ENCODE peak calls at places on chromosome 3, in five cellular contexts. One of them, this sample, is unnamed.
A peak's percentile ranks its signal among the peaks of the same experiment; 100 is the strongest.

GRCh38 chr3:127065561-127066270 is 82.8 kb downstream of the PLXNA1 start:
- DNase-seq in brain microvascular endothelial cell: no peak
- DNase-seq in fibroblast of the aortic adventitia: peak; percentile 12
- DNase-seq in AG04450: no peak
- DNase-seq in A549: no peak
- DNase-seq in this sample: no peak

GRCh38 chr3:48826451-48826850 is 21.2 kb downstream of the PRKAR2A start:
- DNase-seq in brain microvascular endothelial cell: peak; percentile 96
- DNase-seq in fibroblast of the aortic adventitia: peak; percentile 97
- DNase-seq in AG04450: peak; percentile 69
- DNase-seq in A549: no peak
- DNase-seq in this sample: peak; percentile 45

GRCh38 chr3:141796436-141797166 is 33.4 kb downstream of the GRK7 start:
- DNase-seq in brain microvascular endothelial cell: no peak
- DNase-seq in fibroblast of the aortic adventitia: peak; percentile 34
- DNase-seq in AG04450: no peak
- DNase-seq in A549: no peak
- DNase-seq in this sample: no peak

GRCh38 chr3:191136347-191136746 is 62.7 kb upstream of the OSTN start:
- DNase-seq in brain microvascular endothelial cell: peak; percentile 46
- DNase-seq in fibroblast of the aortic adventitia: peak; percentile 39
- DNase-seq in AG04450: no peak
- DNase-seq in A549: peak; percentile 8
- DNase-seq in this sample: no peak

GRCh38 chr3:152779649-152780048 is 55.3 kb upstream of the P2RY1 start:
- DNase-seq in brain microvascular endothelial cell: peak; percentile 2
- DNase-seq in fibroblast of the aortic adventitia: peak; percentile 57
- DNase-seq in AG04450: no peak
- DNase-seq in A549: no peak
- DNase-seq in this sample: no peak

GRCh38 chr3:184022323-184022722 is 4.6 kb upstream of the ABCC5 start:
- DNase-seq in brain microvascular endothelial cell: no peak
- DNase-seq in fibroblast of the aortic adventitia: no peak
- DNase-seq in AG04450: no peak
- DNase-seq in A549: no peak
- DNase-seq in this sample: no peak

GRCh38 chr3:72270072-72270611 is 485.2 kb upstream of the PROK2 start:
- DNase-seq in brain microvascular endothelial cell: peak; percentile 95
- DNase-seq in fibroblast of the aortic adventitia: peak; percentile 97
- DNase-seq in AG04450: peak; percentile 77
- DNase-seq in A549: peak; percentile 67
- DNase-seq in this sample: peak; percentile 83

GRCh38 chr3:30516238-30516637 is 90.2 kb upstream of the TGFBR2 start:
- DNase-seq in brain microvascular endothelial cell: no peak
- DNase-seq in fibroblast of the aortic adventitia: peak; percentile 80
- DNase-seq in AG04450: no peak
- DNase-seq in A549: no peak
- DNase-seq in this sample: no peak

GRCh38 chr3:186318135-186318534 is 43.9 kb downstream of the DGKG start:
- DNase-seq in brain microvascular endothelial cell: peak; percentile 7
- DNase-seq in fibroblast of the aortic adventitia: peak; percentile 10
- DNase-seq in AG04450: no peak
- DNase-seq in A549: no peak
- DNase-seq in this sample: no peak

GRCh38 chr3:164918915-164919314 is 159.4 kb downstream of the SI start:
- DNase-seq in brain microvascular endothelial cell: no peak
- DNase-seq in fibroblast of the aortic adventitia: no peak
- DNase-seq in AG04450: no peak
- DNase-seq in A549: no peak
- DNase-seq in this sample: no peak

GRCh38 chr3:116388867-116389385 is 56.4 kb downstream of the LSAMP start:
- DNase-seq in brain microvascular endothelial cell: no peak
- DNase-seq in fibroblast of the aortic adventitia: no peak
- DNase-seq in AG04450: no peak
- DNase-seq in A549: no peak
- DNase-seq in this sample: no peak

GRCh38 chr3:121545049-121545563 is 682 bp downstream of the POLQ start:
- DNase-seq in brain microvascular endothelial cell: peak; percentile 3
- DNase-seq in fibroblast of the aortic adventitia: no peak
- DNase-seq in AG04450: no peak
- DNase-seq in A549: no peak
- DNase-seq in this sample: no peak

GRCh38 chr3:70433091-70433490 is 120.7 kb upstream of the MDFIC2 start:
- DNase-seq in brain microvascular endothelial cell: peak; percentile 73
- DNase-seq in fibroblast of the aortic adventitia: peak; percentile 65
- DNase-seq in AG04450: no peak
- DNase-seq in A549: no peak
- DNase-seq in this sample: no peak

GRCh38 chr3:104907507-104907906 is 459.2 kb upstream of the ALCAM start:
- DNase-seq in brain microvascular endothelial cell: peak; percentile 82
- DNase-seq in fibroblast of the aortic adventitia: peak; percentile 81
- DNase-seq in AG04450: peak; percentile 58
- DNase-seq in A549: no peak
- DNase-seq in this sample: peak; percentile 41

GRCh38 chr3:179410317-179410716 is 41.0 kb downstream of the GNB4 start:
- DNase-seq in brain microvascular endothelial cell: peak; percentile 25
- DNase-seq in fibroblast of the aortic adventitia: no peak
- DNase-seq in AG04450: no peak
- DNase-seq in A549: no peak
- DNase-seq in this sample: no peak

GRCh38 chr3:125651246-125651645 is 55.9 kb upstream of the OSBPL11 start:
- DNase-seq in brain microvascular endothelial cell: peak; percentile 5
- DNase-seq in fibroblast of the aortic adventitia: peak; percentile 15
- DNase-seq in AG04450: no peak
- DNase-seq in A549: peak; percentile 26
- DNase-seq in this sample: no peak

GRCh38 chr3:47542614-47543173 is 29.2 kb upstream of the ELP6 start:
- DNase-seq in brain microvascular endothelial cell: no peak
- DNase-seq in fibroblast of the aortic adventitia: peak; percentile 51
- DNase-seq in AG04450: no peak
- DNase-seq in A549: no peak
- DNase-seq in this sample: no peak

GRCh38 chr3:185825639-185826481 is 1.0 kb upstream of the IGF2BP2 start:
- DNase-seq in brain microvascular endothelial cell: no peak
- DNase-seq in fibroblast of the aortic adventitia: peak; percentile 48
- DNase-seq in AG04450: no peak
- DNase-seq in A549: peak; percentile 57
- DNase-seq in this sample: no peak

GRCh38 chr3:53132347-53132746 is 2.1 kb upstream of the RFT1 start:
- DNase-seq in brain microvascular endothelial cell: no peak
- DNase-seq in fibroblast of the aortic adventitia: no peak
- DNase-seq in AG04450: no peak
- DNase-seq in A549: peak; percentile 64
- DNase-seq in this sample: no peak

GRCh38 chr3:195150194-195151118 is 120.5 kb downstream of the XXYLT1 start:
- DNase-seq in brain microvascular endothelial cell: peak; percentile 96
- DNase-seq in fibroblast of the aortic adventitia: peak; percentile 87
- DNase-seq in AG04450: no peak
- DNase-seq in A549: no peak
- DNase-seq in this sample: peak; percentile 91

GRCh38 chr3:152159328-152159727 is 109.4 kb upstream of the MBNL1 start:
- DNase-seq in brain microvascular endothelial cell: peak; percentile 87
- DNase-seq in fibroblast of the aortic adventitia: peak; percentile 72
- DNase-seq in AG04450: peak; percentile 89
- DNase-seq in A549: peak; percentile 88
- DNase-seq in this sample: no peak

GRCh38 chr3:17111556-17111955 is 226.8 kb downstream of the PLCL2 start:
- DNase-seq in brain microvascular endothelial cell: peak; percentile 76
- DNase-seq in fibroblast of the aortic adventitia: no peak
- DNase-seq in AG04450: no peak
- DNase-seq in A549: no peak
- DNase-seq in this sample: no peak

GRCh38 chr3:170949211-170949610 is 40.8 kb upstream of the EIF5A2 start:
- DNase-seq in brain microvascular endothelial cell: no peak
- DNase-seq in fibroblast of the aortic adventitia: no peak
- DNase-seq in AG04450: no peak
- DNase-seq in A549: no peak
- DNase-seq in this sample: no peak

GRCh38 chr3:34725774-34726173 is 913.6 kb upstream of the ARPP21 start:
- DNase-seq in brain microvascular endothelial cell: no peak
- DNase-seq in fibroblast of the aortic adventitia: no peak
- DNase-seq in AG04450: no peak
- DNase-seq in A549: no peak
- DNase-seq in this sample: peak; percentile 72

GRCh38 chr3:177345973-177346503 is 148.8 kb upstream of the TBL1XR1 start:
- DNase-seq in brain microvascular endothelial cell: no peak
- DNase-seq in fibroblast of the aortic adventitia: no peak
- DNase-seq in AG04450: no peak
- DNase-seq in A549: no peak
- DNase-seq in this sample: no peak

GRCh38 chr3:141952611-141953010 is 76.2 kb downstream of the ATP1B3 start:
- DNase-seq in brain microvascular endothelial cell: no peak
- DNase-seq in fibroblast of the aortic adventitia: no peak
- DNase-seq in AG04450: no peak
- DNase-seq in A549: no peak
- DNase-seq in this sample: no peak

GRCh38 chr3:187852842-187853727 is 107.8 kb upstream of the BCL6 start:
- DNase-seq in brain microvascular endothelial cell: no peak
- DNase-seq in fibroblast of the aortic adventitia: no peak
- DNase-seq in AG04450: no peak
- DNase-seq in A549: peak; percentile 18
- DNase-seq in this sample: no peak

GRCh38 chr3:169811606-169812123 is 1.0 kb upstream of the LRRIQ4 start:
- DNase-seq in brain microvascular endothelial cell: peak; percentile 71
- DNase-seq in fibroblast of the aortic adventitia: peak; percentile 85
- DNase-seq in AG04450: peak; percentile 62
- DNase-seq in A549: no peak
- DNase-seq in this sample: peak; percentile 66
- H3K4me3 ChIP-seq in brain microvascular endothelial cell: peak overlapping the region; percentile 65
- H3K4me3 ChIP-seq in fibroblast of the aortic adventitia: peak overlapping the region; percentile 50
- H3K4me3 ChIP-seq in AG04450: peak overlapping the region; percentile 60
- H3K4me3 ChIP-seq in A549: no peak overlapping the region
- H3K4me3 ChIP-seq in this sample: peak overlapping the region; percentile 63

GRCh38 chr3:113685956-113686721 is 10.3 kb downstream of the USF3 start:
- DNase-seq in brain microvascular endothelial cell: peak; percentile 25
- DNase-seq in fibroblast of the aortic adventitia: peak; percentile 51
- DNase-seq in AG04450: no peak
- DNase-seq in A549: no peak
- DNase-seq in this sample: no peak

GRCh38 chr3:113690482-113690881 is 6.0 kb downstream of the USF3 start:
- DNase-seq in brain microvascular endothelial cell: no peak
- DNase-seq in fibroblast of the aortic adventitia: no peak
- DNase-seq in AG04450: no peak
- DNase-seq in A549: no peak
- DNase-seq in this sample: no peak

GRCh38 chr3:113684271-113684819 is 12.1 kb downstream of the USF3 start:
- DNase-seq in brain microvascular endothelial cell: no peak
- DNase-seq in fibroblast of the aortic adventitia: no peak
- DNase-seq in AG04450: no peak
- DNase-seq in A549: no peak
- DNase-seq in this sample: no peak

GRCh38 chr3:113685124-113685523 is 11.3 kb downstream of the USF3 start:
- DNase-seq in brain microvascular endothelial cell: no peak
- DNase-seq in fibroblast of the aortic adventitia: no peak
- DNase-seq in AG04450: no peak
- DNase-seq in A549: no peak
- DNase-seq in this sample: no peak
- TF ChIP-seq CTCF in brain microvascular endothelial cell: no peak
- TF ChIP-seq CTCF in fibroblast of the aortic adventitia: no peak
- TF ChIP-seq CTCF in AG04450: no peak
- TF ChIP-seq CTCF in A549: no peak
- TF ChIP-seq CTCF in this sample: no peak

GRCh38 chr3:78992400-78992799 is 775.4 kb downstream of the ROBO1 start:
- DNase-seq in brain microvascular endothelial cell: no peak
- DNase-seq in fibroblast of the aortic adventitia: no peak
- DNase-seq in AG04450: no peak
- DNase-seq in A549: no peak
- DNase-seq in this sample: no peak

GRCh38 chr3:78993375-78993774 is 774.4 kb downstream of the ROBO1 start:
- DNase-seq in brain microvascular endothelial cell: no peak
- DNase-seq in fibroblast of the aortic adventitia: no peak
- DNase-seq in AG04450: no peak
- DNase-seq in A549: no peak
- DNase-seq in this sample: no peak

GRCh38 chr3:78992830-78993229 is 775.0 kb downstream of the ROBO1 start:
- DNase-seq in brain microvascular endothelial cell: no peak
- DNase-seq in fibroblast of the aortic adventitia: no peak
- DNase-seq in AG04450: no peak
- DNase-seq in A549: no peak
- DNase-seq in this sample: no peak

GRCh38 chr3:78995087-78995486 is 772.7 kb downstream of the ROBO1 start:
- DNase-seq in brain microvascular endothelial cell: no peak
- DNase-seq in fibroblast of the aortic adventitia: no peak
- DNase-seq in AG04450: no peak
- DNase-seq in A549: no peak
- DNase-seq in this sample: no peak

DNA sequence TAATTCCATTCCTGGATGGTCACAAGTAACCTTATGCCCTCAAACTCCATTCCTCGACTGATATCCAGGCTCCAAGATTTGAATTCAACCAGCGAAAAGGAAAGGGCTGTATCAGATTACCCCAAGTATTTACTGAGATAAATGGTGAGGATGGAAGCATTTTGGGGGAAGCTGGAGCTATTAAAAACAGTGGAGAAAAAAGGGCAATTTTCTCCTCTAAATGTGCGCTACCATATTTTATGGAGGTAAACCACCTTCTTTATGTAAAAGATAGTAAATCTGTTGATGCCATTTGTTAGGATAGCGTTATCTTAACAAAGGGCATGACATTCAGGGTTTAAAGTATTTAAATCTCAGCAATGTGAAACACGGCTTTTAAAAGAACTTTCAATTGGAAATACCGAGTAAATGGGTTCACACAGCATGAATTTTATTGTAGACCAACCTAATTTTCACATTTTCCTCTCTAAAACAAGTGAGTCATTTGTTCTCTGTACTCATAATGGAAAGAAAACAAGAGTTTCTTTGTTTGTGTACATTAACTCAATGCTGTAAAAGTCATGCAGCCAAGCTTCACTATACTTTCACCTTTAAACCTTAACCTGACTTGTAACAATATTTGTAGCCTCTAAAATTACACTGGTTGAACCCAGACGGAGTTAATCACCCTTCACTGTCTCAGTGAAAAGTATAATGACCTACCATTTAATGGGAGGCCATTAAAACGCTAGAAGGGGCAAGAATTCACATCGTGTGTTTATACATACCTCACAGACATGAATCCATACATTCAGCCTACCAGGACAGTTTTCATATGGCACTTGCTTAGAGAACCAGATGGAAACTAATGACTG is 773.4 kb downstream of the ROBO1 start:
- DNase-seq in brain microvascular endothelial cell: peak; percentile 22
- DNase-seq in fibroblast of the aortic adventitia: no peak
- DNase-seq in AG04450: no peak
- DNase-seq in A549: no peak
- DNase-seq in this sample: no peak
- H3K4me3 ChIP-seq in brain microvascular endothelial cell: no peak overlapping the region
- H3K4me3 ChIP-seq in fibroblast of the aortic adventitia: no peak overlapping the region
- H3K4me3 ChIP-seq in AG04450: no peak overlapping the region
- H3K4me3 ChIP-seq in A549: no peak overlapping the region
- H3K4me3 ChIP-seq in this sample: no peak overlapping the region

DNA sequence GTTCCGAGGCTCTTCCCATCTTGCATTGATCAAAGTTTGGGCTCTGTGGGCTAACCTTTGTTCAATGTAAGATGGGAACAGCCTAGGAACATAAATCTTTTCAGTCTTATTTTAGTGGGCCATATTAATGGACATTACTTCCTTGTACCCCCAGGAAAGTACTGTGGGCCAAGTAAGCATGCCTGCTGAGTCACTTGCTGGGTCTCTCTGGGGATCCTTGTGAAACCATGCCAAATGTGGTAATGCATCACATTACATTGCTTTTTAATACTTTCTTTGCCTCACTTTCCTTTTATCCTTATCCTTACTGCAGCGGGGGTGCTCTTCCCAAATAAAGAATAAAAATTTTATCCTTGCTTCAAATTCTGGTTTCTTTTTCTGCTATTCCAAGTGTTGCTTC is 349.5 kb upstream of the POU1F1 start:
- DNase-seq in brain microvascular endothelial cell: peak; percentile 60
- DNase-seq in fibroblast of the aortic adventitia: peak; percentile 44
- DNase-seq in AG04450: no peak
- DNase-seq in A549: no peak
- DNase-seq in this sample: no peak
- TF ChIP-seq CTCF in brain microvascular endothelial cell: no peak
- TF ChIP-seq CTCF in fibroblast of the aortic adventitia: no peak
- TF ChIP-seq CTCF in AG04450: no peak
- TF ChIP-seq CTCF in A549: no peak
- TF ChIP-seq CTCF in this sample: no peak

This sample was measured in retinal pigment epithelial cell.